ENCODE peak calls at places on chromosomes 4 and X, in five cellular contexts. O is right cardiac atrium; A is DND-41; G is left lung; Y is CD8-positive, alpha-beta T cell. V is an unnamed sample.

GRCh38 chr4:80078361-80079092 is 5.5 kb upstream of the ANTXR2 start:
- ATAC-seq in G (no peak), A (no peak), Y (no peak), O (no peak), V (no peak)

GRCh38 chr4:78058591-78059523 is 1.7 kb downstream of the FRAS1 start:
- ATAC-seq in O (peak), G (peak), A (no peak), Y (no peak), V (peak)

GRCh38 chr4:36322921-36323354 is 41.5 kb downstream of the DTHD1 start:
- ATAC-seq in O (peak), G (peak), A (peak), Y (peak), V (peak)

GRCh38 chr4:159481936-159482335 is 379.1 kb downstream of the RAPGEF2 start:
- ATAC-seq in O (no peak), Y (no peak), A (no peak), G (no peak), V (no peak)

GRCh38 chrX:56211701-56212100 is 20.5 kb upstream of the KLF8 start:
- ATAC-seq in A (no peak), G (no peak), O (no peak), Y (no peak), V (no peak)

GRCh38 chrX:23749576-23749975 is 6.5 kb upstream of the ACOT9 start:
- ATAC-seq in O (no peak), A (no peak), Y (no peak), G (no peak), V (no peak)

GRCh38 chrX:40418413-40419195 is 162.2 kb upstream of the ATP6AP2 start:
- ATAC-seq in A (peak), O (no peak), G (peak), Y (no peak), V (no peak)

GRCh38 chrX:103360092-103360491 is 3.8 kb downstream of the TCEAL9 start:
- ATAC-seq in A (no peak), Y (no peak), G (no peak), O (peak), V (no peak)

GRCh38 chr4:8136972-8137710 is 21.5 kb downstream of the ABLIM2 start:
- ATAC-seq in Y (no peak), A (no peak), G (no peak), O (no peak), V (no peak)

GRCh38 chrX:118570209-118570608 is 74.6 kb downstream of the DOCK11 start:
- ATAC-seq in A (no peak), G (no peak), Y (no peak), O (no peak), V (no peak)

GRCh38 chr4:16205298-16206164 is 20.7 kb downstream of the TAPT1 start:
- ATAC-seq in Y (peak), O (peak), A (peak), G (peak), V (peak)

GRCh38 chr4:114208747-114209146 is 229.3 kb upstream of the ARSJ start:
- ATAC-seq in G (no peak), Y (no peak), A (no peak), O (no peak), V (no peak)

GRCh38 chrX:102902355-102902754 is 34.7 kb upstream of the RAB40AL start:
- ATAC-seq in A (no peak), G (no peak), O (no peak), Y (no peak), V (no peak)

GRCh38 chrX:41921492-41922124 is 1.7 kb downstream of the CASK start:
- ATAC-seq in Y (no peak), O (no peak), A (no peak), G (peak), V (no peak)

GRCh38 chrX:66046612-66047235 is 6.8 kb upstream of the VSIG4 start:
- ATAC-seq in Y (peak), A (peak), O (no peak), G (peak), V (no peak)

GRCh38 chrX:94058728-94059382 is 384.8 kb downstream of the FAM133A start:
- ATAC-seq in O (no peak), G (peak), Y (no peak), A (no peak), V (no peak)

GRCh38 chr4:93065790-93066189 is 762.0 kb downstream of the GRID2 start:
- ATAC-seq in G (no peak), O (no peak), A (no peak), Y (no peak), V (no peak)

GRCh38 chr4:109730294-109731051 is 603 bp upstream of the PLA2G12A start:
- ATAC-seq in O (peak), A (no peak), G (peak), Y (no peak), V (peak)

GRCh38 chr4:110610620-110610939 is 12.3 kb downstream of the PITX2 start:
- ATAC-seq in A (no peak), G (no peak), Y (no peak), O (no peak), V (no peak)

DNA sequence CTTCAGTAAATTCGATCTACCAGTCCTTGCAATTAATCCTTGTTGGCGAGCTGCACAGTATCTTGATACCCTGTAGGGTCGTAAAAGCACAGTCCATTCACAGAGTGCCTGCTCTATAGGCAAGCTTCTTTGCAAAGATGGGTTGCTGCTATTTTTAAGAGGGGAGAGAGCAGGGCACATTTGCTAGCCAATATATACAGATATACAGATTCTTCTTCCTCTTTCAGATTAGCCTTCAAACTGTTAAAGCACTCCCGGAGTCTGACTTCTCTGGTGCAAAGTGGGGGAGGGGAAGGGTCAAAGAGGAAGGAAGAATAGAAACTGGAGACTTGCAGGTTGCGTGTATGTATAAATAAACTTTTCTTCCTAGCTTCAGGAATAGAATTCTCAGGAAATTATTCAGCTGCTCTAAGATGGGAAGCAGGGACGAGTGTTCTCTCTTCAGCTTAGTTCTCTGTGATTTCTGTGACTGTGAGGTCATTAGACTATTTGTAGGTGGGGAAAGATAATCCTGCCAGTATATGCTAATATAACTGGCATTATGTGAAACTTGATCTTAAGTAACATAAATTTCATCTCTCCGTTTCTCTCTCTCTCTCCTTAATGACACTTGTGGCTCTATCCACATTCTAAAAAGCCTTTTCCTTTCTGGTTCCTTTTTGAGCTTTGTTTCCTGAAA is at the start of gene CYSLTR1:
- ATAC-seq in A (peak), O (no peak), G (peak), Y (no peak), V (no peak)
- H3K4me3 ChIP-seq in A (no peak), O (peak), G (no peak), Y (no peak), V (peak)

DNA sequence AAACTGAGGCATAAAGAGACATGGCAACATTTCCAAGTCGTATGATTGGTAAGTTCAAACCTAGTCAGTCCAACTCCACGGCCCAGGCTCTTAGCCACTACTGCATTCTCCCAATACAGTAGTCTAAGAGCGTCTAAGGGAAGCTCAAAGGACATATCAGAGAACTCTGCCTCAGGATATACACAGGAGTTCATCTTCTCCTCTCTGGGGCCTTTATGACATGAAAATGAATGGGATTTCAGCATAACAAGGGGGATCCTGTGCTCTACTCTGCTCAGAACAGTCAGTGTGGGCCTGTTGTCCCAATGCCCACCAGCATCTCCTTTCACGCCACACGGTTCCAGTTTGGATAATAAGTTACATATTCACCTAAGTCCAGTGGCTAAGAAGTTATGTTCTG is 4.2 kb downstream of the GASK1B start:
- ATAC-seq in Y (no peak), G (no peak), A (no peak), O (no peak), V (no peak)
- H3K4me3 ChIP-seq in Y (no peak), G (no peak), A (no peak), O (peak), V (peak)

GRCh38 chr4:73608677-73609594 is 11.3 kb downstream of the RASSF6 start:
- ATAC-seq in Y (no peak), O (no peak), A (no peak), G (no peak), V (no peak)
- H3K4me3 ChIP-seq in Y (no peak), O (no peak), A (no peak), G (no peak), V (no peak)

DNA sequence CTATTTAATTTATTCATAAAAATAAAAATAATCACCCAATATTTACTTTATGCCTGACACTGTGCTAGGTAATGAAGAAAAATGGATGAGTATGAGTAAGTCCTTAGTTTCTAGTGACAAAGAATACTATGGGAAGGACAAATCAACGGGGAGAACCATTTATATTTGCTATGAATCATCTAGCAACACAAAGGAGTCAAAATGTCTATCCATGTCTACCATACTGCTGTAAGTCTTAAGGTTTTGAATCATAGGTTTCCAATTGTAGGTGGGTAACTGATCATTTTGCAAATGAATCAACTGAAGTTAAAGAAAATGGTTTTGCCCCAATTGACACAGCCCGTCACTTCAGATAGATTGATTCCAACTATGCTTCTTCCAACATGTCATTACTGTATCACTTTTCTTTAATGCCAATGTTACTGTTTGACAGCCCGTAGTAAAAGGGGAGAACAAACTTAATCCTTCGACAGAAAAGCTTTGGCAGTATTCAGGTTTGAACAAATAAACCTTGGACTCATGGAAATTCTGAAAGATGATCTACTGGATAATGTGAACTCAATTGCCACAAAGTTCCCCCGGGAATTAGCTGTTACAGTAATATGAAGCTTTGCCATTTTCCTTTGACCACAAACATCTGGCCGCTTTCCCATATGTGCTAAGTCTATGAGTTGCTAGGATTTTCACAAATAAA is 3.2 kb downstream of the TDO2 start:
- ATAC-seq in O (no peak), A (no peak), Y (no peak), G (peak), V (no peak)
- H3K4me3 ChIP-seq in O (no peak), A (no peak), Y (no peak), G (no peak), V (no peak)

GRCh38 chrX:107675365-107675654 is 47.0 kb downstream of the PRPS1 start:
- ATAC-seq in G (no peak), Y (no peak), A (no peak), O (no peak), V (no peak)
- H3K4me3 ChIP-seq in G (no peak), Y (peak), A (no peak), O (peak), V (peak)

GRCh38 chr4:81606166-81606565 is 134.5 kb upstream of the RASGEF1B start:
- ATAC-seq in Y (no peak), O (no peak), G (no peak), A (no peak), V (no peak)
- H3K4me3 ChIP-seq in Y (no peak), O (no peak), G (no peak), A (no peak), V (no peak)

GRCh38 chrX:20527458-20528099 is 260.9 kb upstream of the RPS6KA3 start:
- ATAC-seq in Y (peak), O (peak), G (peak), A (peak), V (peak)

GRCh38 chrX:20531667-20532066 is 265.0 kb upstream of the RPS6KA3 start:
- ATAC-seq in Y (no peak), A (no peak), G (no peak), O (no peak), V (no peak)

GRCh38 chrX:20530319-20530979 is 263.7 kb upstream of the RPS6KA3 start:
- ATAC-seq in Y (peak), G (peak), O (peak), A (peak), V (peak)

GRCh38 chrX:20529301-20529700 is 262.6 kb upstream of the RPS6KA3 start:
- ATAC-seq in G (no peak), A (no peak), Y (no peak), O (no peak), V (no peak)

DNA sequence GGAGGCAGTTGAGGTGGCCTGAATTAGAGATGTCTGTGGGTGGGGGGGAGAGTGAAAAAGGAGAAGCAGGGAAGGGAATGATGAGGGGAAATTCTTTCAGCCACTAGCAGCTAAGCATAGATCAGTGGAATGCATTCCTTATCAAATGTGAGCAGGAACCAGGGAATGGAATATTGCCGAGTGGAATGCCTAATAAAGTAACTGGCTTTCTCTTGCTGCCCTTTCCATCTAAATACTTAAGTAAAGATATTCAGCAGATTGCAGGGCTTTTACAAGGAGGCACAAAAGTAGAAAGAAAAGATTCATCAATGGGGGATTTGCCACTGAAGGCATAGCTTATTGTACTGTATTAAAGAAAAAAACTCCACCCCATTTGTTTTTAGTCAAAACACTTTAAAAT is 263.0 kb upstream of the RPS6KA3 start:
- ATAC-seq in A (no peak), O (no peak), Y (no peak), G (no peak), V (no peak)
- H3K4me3 ChIP-seq in A (no peak), O (no peak), Y (no peak), G (no peak), V (no peak)

GRCh38 chr4:142778430-142778829 is 67.7 kb downstream of the INPP4B start:
- ATAC-seq in O (no peak), Y (no peak), A (no peak), G (no peak), V (no peak)
- H3K4me3 ChIP-seq in O (no peak), Y (no peak), A (no peak), G (no peak), V (no peak)

GRCh38 chrX:18666614-18667013 is 5.3 kb downstream of the RS1 start:
- ATAC-seq in Y (no peak), O (no peak), A (no peak), G (no peak), V (no peak)
- H3K4me3 ChIP-seq in Y (no peak), O (no peak), A (no peak), G (no peak), V (no peak)

V was measured in gastroesophageal sphincter.